ENCODE peak calls at places on chromosomes 2 and 18, in seven cellular contexts. V is left ventricle myocardium inferior, C is heart right ventricle, E is endothelial cell of umbilical vein, W is heart left ventricle, T is breast epithelium, O is Calu3. N is an unnamed sample.

GRCh38 chr2:174341995-174342571 is 7.3 kb downstream of the SP9 start:
- DNase-seq in V (no peak), C (no peak), E (no peak), W (no peak), T (no peak), O (no peak), N (peak)

GRCh38 chr2:32947484-32948143 is 861 bp downstream of the LTBP1 start:
- DNase-seq in V (peak), C (peak), E (peak), W (peak), T (no peak), O (peak), N (peak)

GRCh38 chr18:2486426-2486825 is 84.9 kb downstream of the METTL4 start:
- DNase-seq in V (no peak), C (no peak), E (no peak), W (no peak), T (no peak), O (no peak), N (no peak)

GRCh38 chr18:45551417-45551816 is 63.9 kb upstream of the SLC14A2 start:
- DNase-seq in V (no peak), C (no peak), E (no peak), W (no peak), T (no peak), O (no peak), N (no peak)

GRCh38 chr2:233025706-233026105 is 6.8 kb upstream of the NEU2 start:
- DNase-seq in V (no peak), C (no peak), E (no peak), W (no peak), T (no peak), O (no peak), N (no peak)

GRCh38 chr18:63758616-63759015 is 16.6 kb upstream of the SERPINB7 start:
- DNase-seq in V (no peak), C (no peak), E (no peak), W (no peak), T (no peak), O (no peak), N (no peak)

GRCh38 chr18:35051978-35052377 is 10.8 kb downstream of the MAPRE2 start:
- DNase-seq in V (no peak), C (no peak), E (no peak), W (no peak), T (no peak), O (no peak), N (no peak)

GRCh38 chr2:195304310-195304709 is 352.7 kb upstream of the SLC39A10 start:
- DNase-seq in V (no peak), C (no peak), E (peak), W (no peak), T (no peak), O (peak), N (no peak)

GRCh38 chr2:108833219-108833618 is 46.6 kb downstream of the CCDC138 start:
- DNase-seq in V (no peak), C (no peak), E (peak), W (no peak), T (no peak), O (no peak), N (no peak)

GRCh38 chr18:70333757-70334156 is 44.9 kb downstream of the SOCS6 start:
- DNase-seq in V (no peak), C (no peak), E (no peak), W (no peak), T (no peak), O (no peak), N (no peak)

GRCh38 chr2:107412981-107413380 is 413.7 kb upstream of the RGPD4 start:
- DNase-seq in V (no peak), C (no peak), E (no peak), W (no peak), T (no peak), O (no peak), N (no peak)

GRCh38 chr2:233841183-233841582 is 13.2 kb downstream of the HJURP start:
- DNase-seq in V (no peak), C (no peak), E (no peak), W (no peak), T (no peak), O (no peak), N (no peak)

GRCh38 chr18:33440011-33440383 is 524 bp downstream of the CCDC178 start:
- DNase-seq in V (peak), C (peak), E (peak), W (no peak), T (no peak), O (no peak), N (peak)

GRCh38 chr2:60961457-60961856 is 56.1 kb upstream of the PEX13 start:
- DNase-seq in V (no peak), C (no peak), E (no peak), W (no peak), T (no peak), O (peak), N (no peak)

GRCh38 chr2:176136375-176137248 is 7.1 kb downstream of the HOXD8 start:
- DNase-seq in V (no peak), C (no peak), E (peak), W (no peak), T (no peak), O (no peak), N (no peak)

GRCh38 chr2:55861733-55862132 is 61.8 kb downstream of the EFEMP1 start:
- DNase-seq in V (no peak), C (no peak), E (no peak), W (no peak), T (no peak), O (no peak), N (no peak)

GRCh38 chr2:144111443-144111842 is 408.5 kb downstream of the ZEB2 start:
- DNase-seq in V (no peak), C (no peak), E (peak), W (no peak), T (no peak), O (no peak), N (no peak)

GRCh38 chr2:135874966-135875365 is 1.3 kb downstream of the MCM6 start:
- DNase-seq in V (no peak), C (no peak), E (no peak), W (no peak), T (no peak), O (no peak), N (no peak)

GRCh38 chr2:60356346-60356745 is 197.1 kb downstream of the BCL11A start:
- DNase-seq in V (no peak), C (no peak), E (no peak), W (no peak), T (no peak), O (no peak), N (no peak)

GRCh38 chr2:186561467-186562208 is 28.2 kb upstream of the ITGAV start:
- DNase-seq in V (no peak), C (no peak), E (no peak), W (no peak), T (no peak), O (peak), N (no peak)

GRCh38 chr18:76801567-76802505 is 20.5 kb upstream of the ZNF236 start:
- DNase-seq in V (peak), C (peak), E (peak), W (peak), T (no peak), O (peak), N (peak)

GRCh38 chr2:157052685-157053224 is 204.8 kb upstream of the GALNT5 start:
- DNase-seq in V (no peak), C (no peak), E (peak), W (no peak), T (no peak), O (peak), N (no peak)

DNA sequence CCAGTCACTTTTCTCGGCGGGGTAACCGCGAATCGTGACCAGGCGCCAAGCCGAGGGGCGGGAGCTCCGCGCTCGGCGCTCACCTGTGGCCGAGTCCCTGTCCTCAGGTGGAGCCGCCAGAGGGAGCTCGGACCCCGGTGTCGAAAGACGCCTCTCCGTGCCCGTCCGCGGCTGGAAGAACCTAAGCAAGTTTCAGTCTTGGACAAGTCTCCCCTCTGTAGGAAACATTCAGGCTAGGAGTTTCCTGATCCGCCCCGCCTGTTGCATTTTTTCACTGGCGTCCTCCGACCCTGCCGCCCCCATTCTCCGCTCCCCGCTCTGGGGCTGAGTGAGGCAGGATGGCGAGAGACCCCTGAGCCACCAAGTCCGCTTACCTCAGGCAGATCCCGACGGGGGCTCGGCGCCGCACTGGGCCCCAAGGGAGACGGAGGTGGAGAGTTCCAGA is 511 bp downstream of the DSEL start:
- DNase-seq in V (peak), C (peak), E (peak), W (peak), T (peak), O (peak), N (peak)
- TF ChIP-seq CTCF in V (peak), C (peak), E (peak), W (peak), T (peak), O (peak), N (no peak)

GRCh38 chr2:54657664-54658083 is 65.8 kb upstream of the EML6 start:
- DNase-seq in V (peak), C (no peak), E (peak), W (no peak), T (peak), O (peak), N (peak)

GRCh38 chr2:54664238-54664786 is 59.1 kb upstream of the EML6 start:
- DNase-seq in V (no peak), C (no peak), E (no peak), W (no peak), T (no peak), O (no peak), N (no peak)

GRCh38 chr2:54663424-54664030 is 59.9 kb upstream of the EML6 start:
- DNase-seq in V (no peak), C (no peak), E (no peak), W (no peak), T (no peak), O (no peak), N (no peak)

GRCh38 chr2:54658548-54659207 is 64.8 kb upstream of the EML6 start:
- DNase-seq in V (no peak), C (no peak), E (peak), W (no peak), T (no peak), O (no peak), N (no peak)

DNA sequence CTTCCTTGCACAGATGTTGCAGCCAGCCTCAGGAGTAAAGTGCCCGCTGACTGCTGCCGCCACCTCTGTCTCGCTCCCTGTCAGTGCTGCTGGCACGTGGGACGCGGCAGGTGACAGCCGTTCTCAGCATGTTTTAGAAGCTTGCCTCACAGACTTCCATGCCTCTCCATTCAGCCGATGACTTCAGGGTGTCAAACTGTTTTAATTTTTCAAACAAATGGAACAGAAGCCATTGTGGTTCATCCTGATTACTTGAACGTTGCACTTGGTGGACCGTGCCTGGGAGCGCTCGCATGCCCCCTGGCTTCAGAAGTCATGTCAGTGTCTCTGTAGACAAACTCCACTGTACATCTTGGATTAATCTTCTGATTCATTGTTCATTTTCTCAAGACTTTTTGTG is 62.7 kb upstream of the EML6 start:
- DNase-seq in V (no peak), C (no peak), E (no peak), W (no peak), T (no peak), O (no peak), N (no peak)
- TF ChIP-seq CTCF in V (peak), C (peak), E (no peak), W (no peak), T (no peak), O (no peak), N (no peak)

GRCh38 chr2:9097239-9097638 is 93.8 kb upstream of the MBOAT2 start:
- DNase-seq in V (no peak), C (no peak), E (no peak), W (peak), T (no peak), O (no peak), N (no peak)

GRCh38 chr2:9096761-9097160 is 93.3 kb upstream of the MBOAT2 start:
- DNase-seq in V (no peak), C (no peak), E (no peak), W (no peak), T (no peak), O (no peak), N (no peak)

GRCh38 chr2:9094117-9094516 is 90.6 kb upstream of the MBOAT2 start:
- DNase-seq in V (no peak), C (no peak), E (no peak), W (no peak), T (no peak), O (no peak), N (no peak)

GRCh38 chr2:9095226-9095625 is 91.7 kb upstream of the MBOAT2 start:
- DNase-seq in V (no peak), C (no peak), E (no peak), W (no peak), T (no peak), O (no peak), N (no peak)

GRCh38 chr2:9095690-9096089 is 92.2 kb upstream of the MBOAT2 start:
- DNase-seq in V (peak), C (peak), E (peak), W (peak), T (no peak), O (no peak), N (no peak)
- TF ChIP-seq CTCF in V (peak), C (peak), E (peak), W (peak), T (no peak), O (no peak), N (no peak)

GRCh38 chr2:45836316-45836715 is 184.8 kb downstream of the PRKCE start:
- DNase-seq in V (no peak), C (no peak), E (no peak), W (no peak), T (no peak), O (no peak), N (no peak)
- TF ChIP-seq CTCF in V (no peak), C (no peak), E (no peak), W (no peak), T (no peak), O (no peak), N (no peak)

DNA sequence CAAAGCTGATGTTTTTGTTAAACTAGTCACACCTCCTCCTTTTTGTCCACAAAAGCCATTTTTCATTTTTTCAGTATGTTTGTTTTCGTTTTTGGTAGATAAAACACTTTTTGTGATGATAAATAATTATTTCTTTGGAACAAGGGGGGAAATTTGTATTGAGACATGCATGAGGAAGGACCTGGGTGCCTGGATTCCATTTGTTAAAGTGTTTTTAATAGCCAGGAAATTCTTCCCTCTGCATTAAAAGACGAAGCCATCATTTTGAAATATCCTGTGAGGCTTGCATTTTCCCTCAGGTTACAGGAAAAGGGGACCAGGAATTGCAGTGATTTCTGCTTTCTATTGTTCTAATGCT is 52.1 kb upstream of the CTLA4 start:
- DNase-seq in V (no peak), C (no peak), E (no peak), W (no peak), T (no peak), O (no peak), N (no peak)
- TF ChIP-seq CTCF in V (no peak), C (no peak), E (no peak), W (no peak), T (no peak), O (no peak), N (no peak)

GRCh38 chr2:46621499-46621898 is 142.1 kb downstream of the TMEM247 start:
- DNase-seq in V (no peak), C (no peak), E (no peak), W (no peak), T (no peak), O (no peak), N (no peak)

GRCh38 chr2:46610014-46610413 is 130.6 kb downstream of the TMEM247 start:
- DNase-seq in V (no peak), C (no peak), E (no peak), W (no peak), T (no peak), O (no peak), N (no peak)

GRCh38 chr2:46612675-46613074 is 133.3 kb downstream of the TMEM247 start:
- DNase-seq in V (no peak), C (no peak), E (no peak), W (no peak), T (no peak), O (no peak), N (no peak)

DNA sequence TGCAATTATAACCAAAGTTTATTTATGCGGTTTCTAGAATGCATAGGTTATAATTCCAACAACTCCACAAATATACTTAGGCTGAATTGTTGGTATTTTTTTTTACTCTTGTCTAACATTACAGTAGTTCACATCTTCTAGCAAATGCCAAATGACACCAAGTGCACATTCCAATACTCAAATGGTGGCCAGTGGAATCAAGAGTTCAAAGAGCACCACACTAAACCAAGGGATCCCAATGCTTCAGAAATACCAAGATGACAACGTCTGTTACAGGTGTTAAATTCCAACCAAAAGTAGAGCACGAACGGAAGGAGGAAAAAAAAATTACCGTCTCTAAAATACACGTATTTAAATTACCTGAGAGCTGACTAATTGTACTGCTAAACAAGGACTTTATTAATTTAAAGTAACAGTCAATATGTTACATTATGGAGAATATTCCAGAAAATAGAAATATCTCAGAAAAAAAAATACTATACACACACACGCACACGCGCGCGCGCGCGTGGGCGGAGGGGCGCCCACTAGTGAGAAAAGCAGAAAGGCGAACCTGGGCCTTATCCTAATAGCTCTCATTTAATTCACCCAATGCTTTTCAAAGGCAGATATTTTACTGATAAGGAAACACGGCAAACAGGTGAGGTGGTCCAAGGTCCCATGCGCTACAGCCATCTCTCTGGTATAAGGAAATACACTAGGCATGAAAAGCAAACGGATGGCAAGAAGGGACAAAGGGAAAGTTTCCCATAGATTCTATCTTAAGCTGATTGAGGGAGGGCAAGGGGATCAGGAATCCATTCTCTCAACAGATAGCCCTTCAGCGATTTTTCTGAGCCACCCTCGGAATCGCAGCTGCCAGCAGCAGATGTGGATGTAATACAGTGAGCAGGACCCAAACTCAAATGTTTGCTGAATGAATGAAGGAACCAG is 136.5 kb downstream of the TMEM247 start:
- DNase-seq in V (no peak), C (no peak), E (peak), W (no peak), T (no peak), O (no peak), N (no peak)
- TF ChIP-seq CTCF in V (peak), C (peak), E (peak), W (no peak), T (no peak), O (no peak), N (no peak)

DNA sequence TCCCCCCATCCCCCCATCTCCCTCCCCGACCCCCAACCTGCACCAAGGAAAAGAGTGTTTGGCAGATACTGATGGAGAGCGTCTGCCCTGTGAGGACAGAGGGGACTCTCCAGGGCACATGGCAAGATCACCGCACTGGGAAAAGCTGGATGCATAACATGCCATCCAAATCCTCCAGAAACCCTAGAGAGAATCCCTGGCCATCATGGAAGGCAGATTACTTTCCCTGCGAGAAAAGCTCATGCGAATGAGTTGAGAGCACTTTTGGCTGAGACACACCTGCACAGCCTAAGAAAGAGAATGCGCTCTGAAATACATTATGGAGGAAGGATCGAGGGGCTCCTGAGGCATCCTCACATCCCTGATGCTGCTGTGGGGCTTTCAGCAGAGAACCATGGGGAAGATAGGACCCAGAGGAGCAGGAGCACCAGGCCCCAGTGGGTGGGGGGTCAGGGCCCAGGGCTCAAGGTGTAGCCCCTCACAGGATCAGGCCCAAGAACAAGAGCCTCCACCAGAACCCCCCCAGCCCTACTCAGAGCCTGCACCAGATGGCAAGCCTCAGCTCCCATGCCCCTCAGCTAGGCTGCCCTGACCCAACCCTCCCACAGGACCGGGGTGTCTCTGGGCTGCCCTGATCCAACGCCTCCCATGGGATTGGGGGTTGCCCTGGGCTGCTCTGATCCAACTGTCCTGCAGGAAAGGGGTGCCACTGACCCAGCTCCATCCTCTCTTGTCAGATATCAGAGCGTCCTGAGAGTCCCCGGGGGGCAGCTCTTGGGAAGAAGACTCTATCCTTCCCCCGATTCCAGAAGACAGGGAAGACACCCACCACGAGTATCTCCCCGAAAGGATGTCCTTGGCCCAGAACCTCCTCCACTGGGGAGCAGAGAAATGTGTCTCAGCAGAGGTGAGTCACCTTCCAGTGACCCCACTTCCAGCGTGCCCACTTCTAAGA is 153.4 kb downstream of the NDUFA10 start:
- DNase-seq in V (no peak), C (no peak), E (no peak), W (no peak), T (no peak), O (no peak), N (no peak)
- TF ChIP-seq CTCF in V (no peak), C (no peak), E (no peak), W (no peak), T (no peak), O (no peak), N (no peak)

DNA sequence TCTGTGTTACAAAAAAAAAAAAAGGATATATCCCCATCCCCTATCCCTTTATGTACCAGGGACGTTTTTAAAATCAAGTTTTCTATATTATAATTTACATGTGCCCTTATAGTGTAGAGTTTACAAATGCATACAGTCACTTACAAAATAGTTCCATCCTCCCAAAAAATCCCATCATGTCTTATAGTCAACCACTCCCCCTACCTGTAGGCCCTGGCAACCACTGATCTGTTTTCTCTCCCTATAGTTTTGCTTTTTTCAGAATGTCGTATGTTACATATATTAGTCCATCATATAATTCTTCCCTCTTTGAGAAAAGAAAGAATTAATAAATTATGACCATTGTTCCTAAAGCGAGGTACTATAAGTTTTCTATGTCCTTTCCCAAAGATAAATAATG is 17.8 kb downstream of the CFAP210 start:
- DNase-seq in V (no peak), C (no peak), E (no peak), W (no peak), T (no peak), O (no peak), N (no peak)
- TF ChIP-seq CTCF in V (no peak), C (no peak), E (no peak), W (no peak), T (no peak), O (no peak), N (no peak)

N was measured in pancreas.